ENCODE peak calls at places on chromosomes 7 and 10, in seven cellular contexts. One of them, this sample, is unnamed.
A peak's percentile ranks its signal among the peaks of the same experiment; 100 is the strongest.

GRCh38 chr10:35637456-35637855 is 4.6 kb downstream of the FZD8 start:
- DNase-seq in psoas muscle: no peak
- DNase-seq in Right ventricle myocardium superior: no peak
- DNase-seq in nephron progenitor cell: peak; percentile 7
- DNase-seq in renal cortical epithelial cell: no peak
- DNase-seq in hypothalamus: no peak
- DNase-seq in activated naive CD4-positive, alpha-beta T cell treated with Interleukin-2 at 50 U/mL for 16 hours: no peak
- DNase-seq in this sample: no peak

GRCh38 chr10:112779025-112779765 is 170.9 kb upstream of the TCF7L2 start:
- DNase-seq in Right ventricle myocardium superior: no peak
- DNase-seq in nephron progenitor cell: no peak
- DNase-seq in activated naive CD4-positive, alpha-beta T cell treated with Interleukin-2 at 50 U/mL for 16 hours: no peak
- DNase-seq in hypothalamus: no peak
- DNase-seq in psoas muscle: no peak
- DNase-seq in renal cortical epithelial cell: no peak
- DNase-seq in this sample: no peak

GRCh38 chr10:125886914-125887512 is 5.9 kb upstream of the DHX32 start:
- DNase-seq in activated naive CD4-positive, alpha-beta T cell treated with Interleukin-2 at 50 U/mL for 16 hours: no peak
- DNase-seq in renal cortical epithelial cell: peak; percentile 46
- DNase-seq in psoas muscle: no peak
- DNase-seq in nephron progenitor cell: no peak
- DNase-seq in Right ventricle myocardium superior: no peak
- DNase-seq in hypothalamus: no peak
- DNase-seq in this sample: no peak

GRCh38 chr10:79070091-79070610 is 1.4 kb downstream of the ZMIZ1 start:
- DNase-seq in nephron progenitor cell: peak; percentile 66
- DNase-seq in renal cortical epithelial cell: no peak
- DNase-seq in hypothalamus: peak; percentile 72
- DNase-seq in psoas muscle: peak; percentile 79
- DNase-seq in Right ventricle myocardium superior: peak; percentile 75
- DNase-seq in activated naive CD4-positive, alpha-beta T cell treated with Interleukin-2 at 50 U/mL for 16 hours: no peak
- DNase-seq in this sample: peak; percentile 20

GRCh38 chr7:2474813-2475677 is 1.2 kb downstream of the GRIFIN start:
- DNase-seq in renal cortical epithelial cell: no peak
- DNase-seq in psoas muscle: no peak
- DNase-seq in nephron progenitor cell: no peak
- DNase-seq in activated naive CD4-positive, alpha-beta T cell treated with Interleukin-2 at 50 U/mL for 16 hours: no peak
- DNase-seq in Right ventricle myocardium superior: no peak
- DNase-seq in hypothalamus: no peak
- DNase-seq in this sample: no peak

GRCh38 chr10:48790740-48791044 is 106.0 kb downstream of the WDFY4 start:
- DNase-seq in renal cortical epithelial cell: no peak
- DNase-seq in activated naive CD4-positive, alpha-beta T cell treated with Interleukin-2 at 50 U/mL for 16 hours: no peak
- DNase-seq in hypothalamus: no peak
- DNase-seq in nephron progenitor cell: no peak
- DNase-seq in Right ventricle myocardium superior: no peak
- DNase-seq in psoas muscle: no peak
- DNase-seq in this sample: no peak

GRCh38 chr7:131843862-131844261 is 287.4 kb upstream of the PODXL start:
- DNase-seq in activated naive CD4-positive, alpha-beta T cell treated with Interleukin-2 at 50 U/mL for 16 hours: no peak
- DNase-seq in Right ventricle myocardium superior: no peak
- DNase-seq in psoas muscle: no peak
- DNase-seq in nephron progenitor cell: peak; percentile 30
- DNase-seq in renal cortical epithelial cell: peak; percentile 11
- DNase-seq in hypothalamus: no peak
- DNase-seq in this sample: no peak

GRCh38 chr7:74032191-74032490 is 4.2 kb downstream of the ELN start:
- DNase-seq in Right ventricle myocardium superior: peak; percentile 73
- DNase-seq in activated naive CD4-positive, alpha-beta T cell treated with Interleukin-2 at 50 U/mL for 16 hours: no peak
- DNase-seq in hypothalamus: peak; percentile 35
- DNase-seq in psoas muscle: peak; percentile 78
- DNase-seq in nephron progenitor cell: no peak
- DNase-seq in renal cortical epithelial cell: peak; percentile 11
- DNase-seq in this sample: no peak

GRCh38 chr10:96072673-96073072 is 29.3 kb downstream of the CCNJ start:
- DNase-seq in renal cortical epithelial cell: no peak
- DNase-seq in activated naive CD4-positive, alpha-beta T cell treated with Interleukin-2 at 50 U/mL for 16 hours: no peak
- DNase-seq in hypothalamus: no peak
- DNase-seq in nephron progenitor cell: no peak
- DNase-seq in Right ventricle myocardium superior: no peak
- DNase-seq in psoas muscle: no peak
- DNase-seq in this sample: no peak

GRCh38 chr7:30469303-30469702 is 9.3 kb downstream of the NOD1 start:
- DNase-seq in nephron progenitor cell: peak; percentile 23
- DNase-seq in Right ventricle myocardium superior: peak; percentile 87
- DNase-seq in renal cortical epithelial cell: peak; percentile 96
- DNase-seq in activated naive CD4-positive, alpha-beta T cell treated with Interleukin-2 at 50 U/mL for 16 hours: no peak
- DNase-seq in hypothalamus: no peak
- DNase-seq in psoas muscle: peak; percentile 70
- DNase-seq in this sample: no peak

GRCh38 chr10:78215645-78216044 is 182.0 kb downstream of the RPS24 start:
- DNase-seq in renal cortical epithelial cell: no peak
- DNase-seq in activated naive CD4-positive, alpha-beta T cell treated with Interleukin-2 at 50 U/mL for 16 hours: no peak
- DNase-seq in Right ventricle myocardium superior: peak; percentile 84
- DNase-seq in hypothalamus: peak; percentile 13
- DNase-seq in psoas muscle: peak; percentile 83
- DNase-seq in nephron progenitor cell: no peak
- DNase-seq in this sample: no peak

GRCh38 chr7:974172-974571 is 1.2 kb downstream of the COX19 start:
- DNase-seq in nephron progenitor cell: no peak
- DNase-seq in renal cortical epithelial cell: peak; percentile 18
- DNase-seq in activated naive CD4-positive, alpha-beta T cell treated with Interleukin-2 at 50 U/mL for 16 hours: no peak
- DNase-seq in Right ventricle myocardium superior: no peak
- DNase-seq in hypothalamus: no peak
- DNase-seq in psoas muscle: no peak
- DNase-seq in this sample: no peak

GRCh38 chr7:99453105-99453504 is 12.9 kb downstream of the ATP5MF start:
- DNase-seq in activated naive CD4-positive, alpha-beta T cell treated with Interleukin-2 at 50 U/mL for 16 hours: no peak
- DNase-seq in renal cortical epithelial cell: no peak
- DNase-seq in psoas muscle: no peak
- DNase-seq in hypothalamus: no peak
- DNase-seq in nephron progenitor cell: no peak
- DNase-seq in Right ventricle myocardium superior: no peak
- DNase-seq in this sample: no peak

GRCh38 chr7:50595538-50596102 is 30.4 kb upstream of the DDC start:
- DNase-seq in hypothalamus: peak; percentile 20
- DNase-seq in Right ventricle myocardium superior: no peak
- DNase-seq in psoas muscle: no peak
- DNase-seq in nephron progenitor cell: no peak
- DNase-seq in activated naive CD4-positive, alpha-beta T cell treated with Interleukin-2 at 50 U/mL for 16 hours: no peak
- DNase-seq in renal cortical epithelial cell: peak; percentile 19
- DNase-seq in this sample: peak; percentile 23

GRCh38 chr10:49398000-49398861 is 2.3 kb upstream of the DRGX start:
- DNase-seq in Right ventricle myocardium superior: peak; percentile 68
- DNase-seq in activated naive CD4-positive, alpha-beta T cell treated with Interleukin-2 at 50 U/mL for 16 hours: peak; percentile 62
- DNase-seq in psoas muscle: peak; percentile 77
- DNase-seq in renal cortical epithelial cell: no peak
- DNase-seq in nephron progenitor cell: peak; percentile 92
- DNase-seq in hypothalamus: no peak
- DNase-seq in this sample: peak; percentile 61

GRCh38 chr10:77458986-77459590 is 178.5 kb downstream of the KCNMA1 start:
- DNase-seq in hypothalamus: no peak
- DNase-seq in renal cortical epithelial cell: no peak
- DNase-seq in nephron progenitor cell: no peak
- DNase-seq in psoas muscle: no peak
- DNase-seq in Right ventricle myocardium superior: no peak
- DNase-seq in activated naive CD4-positive, alpha-beta T cell treated with Interleukin-2 at 50 U/mL for 16 hours: no peak
- DNase-seq in this sample: no peak

GRCh38 chr7:1141651-1142050 is 18.3 kb downstream of the ZFAND2A start:
- DNase-seq in nephron progenitor cell: no peak
- DNase-seq in psoas muscle: no peak
- DNase-seq in Right ventricle myocardium superior: no peak
- DNase-seq in activated naive CD4-positive, alpha-beta T cell treated with Interleukin-2 at 50 U/mL for 16 hours: no peak
- DNase-seq in renal cortical epithelial cell: no peak
- DNase-seq in hypothalamus: no peak
- DNase-seq in this sample: no peak

GRCh38 chr7:158257001-158257400 is 330.6 kb downstream of the PTPRN2 start:
- DNase-seq in activated naive CD4-positive, alpha-beta T cell treated with Interleukin-2 at 50 U/mL for 16 hours: no peak
- DNase-seq in psoas muscle: peak; percentile 23
- DNase-seq in Right ventricle myocardium superior: no peak
- DNase-seq in nephron progenitor cell: no peak
- DNase-seq in renal cortical epithelial cell: no peak
- DNase-seq in hypothalamus: no peak
- DNase-seq in this sample: no peak

GRCh38 chr10:47348661-47349470 is 703 bp downstream of the RBP3 start:
- DNase-seq in nephron progenitor cell: no peak
- DNase-seq in Right ventricle myocardium superior: no peak
- DNase-seq in renal cortical epithelial cell: no peak
- DNase-seq in hypothalamus: no peak
- DNase-seq in psoas muscle: peak; percentile 39
- DNase-seq in activated naive CD4-positive, alpha-beta T cell treated with Interleukin-2 at 50 U/mL for 16 hours: no peak
- DNase-seq in this sample: no peak

GRCh38 chr10:35643151-35643975 is 1.3 kb upstream of the FZD8 start:
- DNase-seq in nephron progenitor cell: peak; percentile 65
- DNase-seq in renal cortical epithelial cell: peak; percentile 50
- DNase-seq in activated naive CD4-positive, alpha-beta T cell treated with Interleukin-2 at 50 U/mL for 16 hours: peak; percentile 13
- DNase-seq in hypothalamus: peak; percentile 31
- DNase-seq in psoas muscle: peak; percentile 84
- DNase-seq in Right ventricle myocardium superior: peak; percentile 90
- DNase-seq in this sample: peak; percentile 26

GRCh38 chr10:3287566-3288445 is 115.2 kb upstream of the PITRM1 start:
- DNase-seq in renal cortical epithelial cell: peak; percentile 28
- DNase-seq in Right ventricle myocardium superior: no peak
- DNase-seq in activated naive CD4-positive, alpha-beta T cell treated with Interleukin-2 at 50 U/mL for 16 hours: no peak
- DNase-seq in psoas muscle: no peak
- DNase-seq in nephron progenitor cell: no peak
- DNase-seq in hypothalamus: no peak
- DNase-seq in this sample: no peak

GRCh38 chr10:114413398-114413797 is 9.1 kb upstream of the AFAP1L2 start:
- DNase-seq in nephron progenitor cell: no peak
- DNase-seq in hypothalamus: no peak
- DNase-seq in activated naive CD4-positive, alpha-beta T cell treated with Interleukin-2 at 50 U/mL for 16 hours: no peak
- DNase-seq in renal cortical epithelial cell: peak; percentile 95
- DNase-seq in psoas muscle: no peak
- DNase-seq in Right ventricle myocardium superior: peak; percentile 74
- DNase-seq in this sample: no peak

GRCh38 chr10:47241946-47242900 is 57.8 kb upstream of the GDF10 start:
- DNase-seq in Right ventricle myocardium superior: no peak
- DNase-seq in psoas muscle: no peak
- DNase-seq in activated naive CD4-positive, alpha-beta T cell treated with Interleukin-2 at 50 U/mL for 16 hours: no peak
- DNase-seq in renal cortical epithelial cell: no peak
- DNase-seq in nephron progenitor cell: no peak
- DNase-seq in hypothalamus: no peak
- DNase-seq in this sample: no peak

GRCh38 chr7:28433604-28434254 is 21.4 kb downstream of the CREB5 start:
- DNase-seq in psoas muscle: no peak
- DNase-seq in hypothalamus: no peak
- DNase-seq in Right ventricle myocardium superior: no peak
- DNase-seq in renal cortical epithelial cell: peak; percentile 49
- DNase-seq in nephron progenitor cell: no peak
- DNase-seq in activated naive CD4-positive, alpha-beta T cell treated with Interleukin-2 at 50 U/mL for 16 hours: no peak
- DNase-seq in this sample: no peak

GRCh38 chr10:4943821-4944220 is 19.4 kb upstream of the AKR1C1 start:
- DNase-seq in Right ventricle myocardium superior: no peak
- DNase-seq in hypothalamus: no peak
- DNase-seq in renal cortical epithelial cell: no peak
- DNase-seq in psoas muscle: no peak
- DNase-seq in nephron progenitor cell: no peak
- DNase-seq in activated naive CD4-positive, alpha-beta T cell treated with Interleukin-2 at 50 U/mL for 16 hours: no peak
- DNase-seq in this sample: no peak

GRCh38 chr10:36373424-36374096 is 731.5 kb upstream of the FZD8 start:
- DNase-seq in hypothalamus: no peak
- DNase-seq in nephron progenitor cell: no peak
- DNase-seq in Right ventricle myocardium superior: no peak
- DNase-seq in psoas muscle: no peak
- DNase-seq in activated naive CD4-positive, alpha-beta T cell treated with Interleukin-2 at 50 U/mL for 16 hours: no peak
- DNase-seq in renal cortical epithelial cell: no peak
- DNase-seq in this sample: no peak

GRCh38 chr7:18796216-18796615 is 300.7 kb downstream of the HDAC9 start:
- DNase-seq in hypothalamus: no peak
- DNase-seq in activated naive CD4-positive, alpha-beta T cell treated with Interleukin-2 at 50 U/mL for 16 hours: no peak
- DNase-seq in psoas muscle: no peak
- DNase-seq in renal cortical epithelial cell: no peak
- DNase-seq in nephron progenitor cell: no peak
- DNase-seq in Right ventricle myocardium superior: no peak
- DNase-seq in this sample: no peak

GRCh38 chr10:75658036-75658435 is 226.6 kb downstream of the LRMDA start:
- DNase-seq in psoas muscle: no peak
- DNase-seq in renal cortical epithelial cell: no peak
- DNase-seq in hypothalamus: no peak
- DNase-seq in nephron progenitor cell: no peak
- DNase-seq in activated naive CD4-positive, alpha-beta T cell treated with Interleukin-2 at 50 U/mL for 16 hours: no peak
- DNase-seq in Right ventricle myocardium superior: no peak
- DNase-seq in this sample: no peak

GRCh38 chr10:129790710-129791446 is 173.2 kb downstream of the EBF3 start:
- DNase-seq in nephron progenitor cell: no peak
- DNase-seq in activated naive CD4-positive, alpha-beta T cell treated with Interleukin-2 at 50 U/mL for 16 hours: no peak
- DNase-seq in Right ventricle myocardium superior: no peak
- DNase-seq in psoas muscle: no peak
- DNase-seq in renal cortical epithelial cell: no peak
- DNase-seq in hypothalamus: no peak
- DNase-seq in this sample: no peak

GRCh38 chr7:929311-929711 is 25.2 kb downstream of the ADAP1 start:
- DNase-seq in renal cortical epithelial cell: no peak
- DNase-seq in psoas muscle: peak; percentile 28
- DNase-seq in nephron progenitor cell: no peak
- DNase-seq in Right ventricle myocardium superior: peak; percentile 39
- DNase-seq in activated naive CD4-positive, alpha-beta T cell treated with Interleukin-2 at 50 U/mL for 16 hours: no peak
- DNase-seq in hypothalamus: peak; percentile 44
- DNase-seq in this sample: no peak

GRCh38 chr7:26151953-26152781 is at the start of gene NFE2L3:
- DNase-seq in renal cortical epithelial cell: peak; percentile 52
- DNase-seq in nephron progenitor cell: peak; percentile 78
- DNase-seq in psoas muscle: peak; percentile 77
- DNase-seq in hypothalamus: peak; percentile 46
- DNase-seq in Right ventricle myocardium superior: peak; percentile 89
- DNase-seq in activated naive CD4-positive, alpha-beta T cell treated with Interleukin-2 at 50 U/mL for 16 hours: peak; percentile 84
- DNase-seq in this sample: peak; percentile 65

GRCh38 chr10:59266321-59266720 is 89.9 kb downstream of the PHYHIPL start:
- DNase-seq in renal cortical epithelial cell: no peak
- DNase-seq in nephron progenitor cell: no peak
- DNase-seq in Right ventricle myocardium superior: no peak
- DNase-seq in hypothalamus: no peak
- DNase-seq in psoas muscle: no peak
- DNase-seq in activated naive CD4-positive, alpha-beta T cell treated with Interleukin-2 at 50 U/mL for 16 hours: no peak
- DNase-seq in this sample: no peak

GRCh38 chr7:117682681-117683385 is 190.4 kb downstream of the CTTNBP2 start:
- DNase-seq in hypothalamus: no peak
- DNase-seq in Right ventricle myocardium superior: no peak
- DNase-seq in activated naive CD4-positive, alpha-beta T cell treated with Interleukin-2 at 50 U/mL for 16 hours: no peak
- DNase-seq in nephron progenitor cell: no peak
- DNase-seq in psoas muscle: no peak
- DNase-seq in renal cortical epithelial cell: peak; percentile 99
- DNase-seq in this sample: no peak

GRCh38 chr10:14296081-14296709 is 34.5 kb downstream of the FRMD4A start:
- DNase-seq in hypothalamus: no peak
- DNase-seq in psoas muscle: no peak
- DNase-seq in activated naive CD4-positive, alpha-beta T cell treated with Interleukin-2 at 50 U/mL for 16 hours: no peak
- DNase-seq in Right ventricle myocardium superior: no peak
- DNase-seq in renal cortical epithelial cell: no peak
- DNase-seq in nephron progenitor cell: peak; percentile 11
- DNase-seq in this sample: no peak

GRCh38 chr7:133512560-133512959 is 259.7 kb downstream of the EXOC4 start:
- DNase-seq in nephron progenitor cell: no peak
- DNase-seq in renal cortical epithelial cell: no peak
- DNase-seq in psoas muscle: no peak
- DNase-seq in hypothalamus: no peak
- DNase-seq in activated naive CD4-positive, alpha-beta T cell treated with Interleukin-2 at 50 U/mL for 16 hours: no peak
- DNase-seq in Right ventricle myocardium superior: no peak
- DNase-seq in this sample: no peak

GRCh38 chr10:3451516-3452185 is 279.1 kb upstream of the PITRM1 start:
- DNase-seq in nephron progenitor cell: no peak
- DNase-seq in renal cortical epithelial cell: peak; percentile 85
- DNase-seq in Right ventricle myocardium superior: no peak
- DNase-seq in activated naive CD4-positive, alpha-beta T cell treated with Interleukin-2 at 50 U/mL for 16 hours: no peak
- DNase-seq in hypothalamus: no peak
- DNase-seq in psoas muscle: no peak
- DNase-seq in this sample: no peak

GRCh38 chr10:124696446-124697392 is 47.5 kb downstream of the FAM53B start:
- DNase-seq in nephron progenitor cell: no peak
- DNase-seq in psoas muscle: peak; percentile 33
- DNase-seq in Right ventricle myocardium superior: no peak
- DNase-seq in activated naive CD4-positive, alpha-beta T cell treated with Interleukin-2 at 50 U/mL for 16 hours: peak; percentile 48
- DNase-seq in renal cortical epithelial cell: no peak
- DNase-seq in hypothalamus: no peak
- DNase-seq in this sample: no peak

GRCh38 chr10:124639206-124639605 is 105.0 kb downstream of the FAM53B start:
- DNase-seq in nephron progenitor cell: no peak
- DNase-seq in psoas muscle: no peak
- DNase-seq in renal cortical epithelial cell: no peak
- DNase-seq in hypothalamus: no peak
- DNase-seq in Right ventricle myocardium superior: peak; percentile 52
- DNase-seq in activated naive CD4-positive, alpha-beta T cell treated with Interleukin-2 at 50 U/mL for 16 hours: no peak
- DNase-seq in this sample: no peak